ENCODE peak calls at places on chromosomes 13 and 19, in ten cellular contexts. A is fibroblast of lung, W is body of pancreas, M is endothelial cell, J is type B pancreatic cell, H is Peyer's patch, L is brain microvascular endothelial cell, S is psoas muscle, B is left ventricle myocardium inferior, T is K562. N is an unnamed sample.

GRCh38 chr13:64709079-64709478 is 2521.1 kb downstream of the PCDH9 start:
- DNase-seq in A (no peak), W (no peak), M (no peak), J (no peak), H (no peak), L (no peak), S (no peak), B (no peak), T (no peak), N (no peak)

GRCh38 chr13:34174671-34175145 is 356.8 kb downstream of the RFC3 start:
- DNase-seq in A (peak), W (no peak), M (no peak), J (no peak), H (no peak), L (no peak), S (no peak), B (no peak), T (no peak), N (no peak)

GRCh38 chr19:18514800-18515682 is 6.8 kb downstream of the ELL start:
- DNase-seq in A (peak), W (peak), M (no peak), J (no peak), H (peak), L (peak), S (no peak), B (peak), T (peak), N (peak)

GRCh38 chr13:64847767-64848166 is 2382.4 kb downstream of the PCDH9 start:
- DNase-seq in A (no peak), W (no peak), M (no peak), J (no peak), H (no peak), L (no peak), S (no peak), B (no peak), T (no peak), N (no peak)

GRCh38 chr13:18978447-18978846 is 203.2 kb downstream of the TUBA3C start:
- DNase-seq in A (no peak), W (peak), M (no peak), J (no peak), H (no peak), L (no peak), S (no peak), B (no peak), T (no peak), N (no peak)

GRCh38 chr13:78309497-78310180 is 293.7 kb downstream of the POU4F1 start:
- DNase-seq in A (no peak), W (no peak), M (no peak), J (no peak), H (no peak), L (no peak), S (no peak), B (no peak), T (no peak), N (no peak)

GRCh38 chr19:2536461-2536860 is 60.5 kb downstream of the GADD45B start:
- DNase-seq in A (no peak), W (peak), M (no peak), J (no peak), H (no peak), L (no peak), S (peak), B (no peak), T (no peak), N (no peak)

GRCh38 chr19:2282062-2282861 is at the start of gene PEAK3:
- DNase-seq in A (peak), W (peak), M (peak), J (no peak), H (peak), L (no peak), S (peak), B (peak), T (peak), N (peak)

GRCh38 chr19:6610934-6611370 is 20.0 kb upstream of the CD70 start:
- DNase-seq in A (peak), W (no peak), M (no peak), J (no peak), H (no peak), L (peak), S (no peak), B (no peak), T (no peak), N (no peak)

GRCh38 chr19:41696402-41697197 is 8.5 kb upstream of the CEACAM7 start:
- DNase-seq in A (no peak), W (no peak), M (peak), J (peak), H (peak), L (no peak), S (no peak), B (no peak), T (peak), N (no peak)

GRCh38 chr13:24208314-24208713 is 47.8 kb downstream of the SPATA13 start:
- DNase-seq in A (peak), W (no peak), M (no peak), J (no peak), H (no peak), L (peak), S (no peak), B (no peak), T (no peak), N (peak)

GRCh38 chr19:55549500-55550320 is 4.4 kb upstream of the SBK3 start:
- DNase-seq in A (peak), W (no peak), M (peak), J (no peak), H (no peak), L (peak), S (peak), B (no peak), T (no peak), N (peak)

GRCh38 chr13:101977475-101977874 is 424.4 kb downstream of the FGF14 start:
- DNase-seq in A (no peak), W (peak), M (no peak), J (no peak), H (no peak), L (no peak), S (no peak), B (no peak), T (no peak), N (no peak)

GRCh38 chr19:19774354-19775033 is 41.6 kb upstream of the ZNF14 start:
- DNase-seq in A (no peak), W (no peak), M (no peak), J (peak), H (no peak), L (no peak), S (no peak), B (no peak), T (no peak), N (no peak)

GRCh38 chr13:76619631-76620030 is 266.6 kb downstream of the KCTD12 start:
- DNase-seq in A (no peak), W (no peak), M (no peak), J (no peak), H (no peak), L (no peak), S (no peak), B (no peak), T (no peak), N (no peak)

GRCh38 chr19:33772102-33772857 is 24.4 kb upstream of the KCTD15 start:
- DNase-seq in A (no peak), W (no peak), M (no peak), J (peak), H (no peak), L (no peak), S (no peak), B (no peak), T (no peak), N (no peak)

GRCh38 chr13:36067619-36068456 is 63.3 kb downstream of the DCLK1 start:
- DNase-seq in A (no peak), W (no peak), M (no peak), J (no peak), H (no peak), L (no peak), S (no peak), B (no peak), T (no peak), N (no peak)

GRCh38 chr13:59144700-59145099 is 1019.0 kb downstream of the DIAPH3 start:
- DNase-seq in A (peak), W (peak), M (no peak), J (no peak), H (no peak), L (no peak), S (no peak), B (no peak), T (no peak), N (no peak)

GRCh38 chr13:113746671-113747070 is 12.4 kb upstream of the TMEM255B start:
- DNase-seq in A (no peak), W (no peak), M (no peak), J (no peak), H (no peak), L (no peak), S (no peak), B (no peak), T (no peak), N (no peak)

GRCh38 chr19:42251572-42251990 is 3.3 kb downstream of the ERF start:
- DNase-seq in A (no peak), W (peak), M (no peak), J (no peak), H (no peak), L (no peak), S (no peak), B (no peak), T (no peak), N (no peak)

DNA sequence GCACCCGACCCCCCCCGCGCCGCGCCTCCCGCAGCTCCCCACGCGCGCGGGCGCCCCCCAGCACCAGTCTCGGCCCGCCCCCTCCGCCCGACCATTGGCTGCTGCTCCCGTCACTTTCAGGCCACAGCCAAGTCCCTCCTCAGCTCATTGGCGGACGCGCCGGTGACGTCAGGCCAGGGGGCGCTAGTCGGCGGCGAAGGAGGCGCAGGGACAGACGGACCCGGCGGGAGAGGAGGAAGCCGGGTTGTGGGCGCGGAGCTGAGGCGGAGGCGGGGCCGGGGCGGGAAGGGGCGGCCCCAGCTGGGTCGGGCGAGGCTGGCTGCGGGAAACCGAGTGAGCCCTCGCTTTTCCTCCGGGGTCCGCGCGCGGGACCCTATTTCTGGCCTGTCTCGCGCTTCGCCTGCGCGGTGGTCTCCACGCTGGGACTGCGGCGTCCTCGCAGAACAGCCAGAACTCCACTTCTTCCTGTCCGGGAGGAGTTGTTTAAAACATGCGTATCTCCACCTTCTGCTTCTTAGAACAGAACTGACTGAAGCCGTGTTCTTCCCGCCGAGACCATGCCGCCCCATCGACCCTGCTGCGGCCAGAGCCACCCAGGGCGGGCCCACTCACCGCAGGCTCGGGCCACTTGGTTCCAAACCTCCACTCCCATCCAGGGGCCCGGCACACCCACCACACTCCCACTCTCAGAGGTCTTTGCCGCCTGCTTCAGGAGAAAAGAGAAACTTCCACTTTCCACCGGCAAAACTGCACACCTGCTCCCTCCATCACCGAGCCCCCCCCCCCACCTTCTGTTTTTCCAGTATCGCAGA is 459 bp upstream of the TMTC4 start:
- DNase-seq in A (peak), W (peak), M (peak), J (peak), H (peak), L (peak), S (peak), B (peak), T (peak), N (peak)
- TF ChIP-seq CTCF in A (peak), W (peak), M (no peak), J (peak), H (peak), L (peak), S (peak), B (peak), T (peak), N (no peak)

DNA sequence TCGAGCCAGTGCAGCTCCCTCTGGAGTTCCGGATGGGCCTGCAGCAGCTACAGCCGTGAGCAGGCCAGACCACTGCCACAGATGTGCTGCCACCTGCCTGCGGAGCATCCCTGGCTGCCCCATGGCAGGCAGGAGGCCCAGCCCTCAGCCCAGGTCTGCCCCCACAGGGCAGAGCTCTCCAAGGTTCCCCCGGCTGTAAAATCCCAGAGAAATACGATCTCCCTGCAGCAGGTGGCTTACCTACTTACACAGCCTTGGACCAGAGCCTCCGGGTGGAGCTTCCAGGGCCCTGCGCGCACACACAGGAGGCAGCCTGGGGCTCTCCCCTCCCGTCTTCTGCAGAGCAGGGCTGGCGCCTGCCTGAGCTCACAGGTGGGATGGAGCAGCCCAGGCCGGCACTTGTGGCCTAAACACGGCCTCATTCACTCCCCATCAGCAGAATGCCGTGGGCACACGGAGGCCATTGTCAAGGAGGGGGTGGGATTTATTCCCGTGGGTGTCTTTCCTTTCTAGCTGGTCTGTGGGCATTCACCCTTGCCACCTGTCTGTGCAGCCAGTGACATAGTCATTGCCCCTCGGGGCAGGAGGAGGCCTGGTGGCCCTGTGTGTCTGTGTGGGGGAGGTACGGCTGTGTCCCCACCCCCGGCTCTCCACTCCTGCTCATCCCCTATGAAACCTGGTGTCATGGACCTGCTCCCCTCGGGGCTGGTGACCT is 118.0 kb downstream of the KDM4B start:
- DNase-seq in A (no peak), W (no peak), M (no peak), J (no peak), H (no peak), L (no peak), S (peak), B (no peak), T (no peak), N (no peak)
- TF ChIP-seq CTCF in A (no peak), W (no peak), M (no peak), J (no peak), H (no peak), L (no peak), S (peak), B (no peak), T (no peak), N (no peak)

DNA sequence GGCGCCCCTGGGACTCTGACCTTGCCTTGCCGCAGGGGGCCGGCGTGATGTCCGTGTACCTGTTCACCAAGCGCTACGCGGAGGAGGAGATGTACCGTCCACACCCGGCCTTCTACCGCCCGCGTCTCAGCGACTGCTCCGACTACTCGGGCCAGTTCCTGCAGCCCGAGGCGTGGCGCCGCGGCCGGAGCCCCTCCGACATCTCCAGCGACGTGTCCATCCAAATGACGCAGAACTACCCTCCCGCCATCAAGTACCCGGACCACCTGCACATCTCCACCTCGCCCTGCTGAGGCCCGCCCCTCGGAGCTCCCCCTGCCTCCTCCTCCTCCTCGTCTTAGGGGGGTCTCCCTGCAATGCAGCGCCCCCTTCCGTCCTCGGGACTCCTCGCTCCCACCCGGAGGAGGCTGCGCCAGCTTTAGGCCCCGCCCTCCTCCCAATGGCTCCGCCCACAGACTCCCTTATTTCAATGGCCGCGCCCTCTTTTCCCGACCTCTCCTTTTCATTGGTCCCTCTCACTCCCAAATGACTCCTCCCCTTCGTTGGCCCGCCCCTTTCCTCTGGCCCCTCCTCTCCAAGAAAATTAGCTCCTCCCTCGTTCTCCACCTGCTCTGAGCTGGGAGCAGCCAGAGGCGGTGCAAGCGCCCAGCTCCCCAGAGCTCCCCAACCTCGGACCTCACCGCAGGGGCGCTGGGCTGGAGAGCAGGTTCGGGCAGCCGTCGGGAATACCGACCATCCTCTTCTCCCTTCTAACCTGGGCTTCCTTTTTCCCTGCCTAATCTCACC is 20.5 kb upstream of the CACNG8 start:
- DNase-seq in A (no peak), W (no peak), M (peak), J (no peak), H (no peak), L (peak), S (no peak), B (no peak), T (peak), N (no peak)
- TF ChIP-seq CTCF in A (no peak), W (no peak), M (peak), J (peak), H (no peak), L (peak), S (no peak), B (no peak), T (peak), N (no peak)

DNA sequence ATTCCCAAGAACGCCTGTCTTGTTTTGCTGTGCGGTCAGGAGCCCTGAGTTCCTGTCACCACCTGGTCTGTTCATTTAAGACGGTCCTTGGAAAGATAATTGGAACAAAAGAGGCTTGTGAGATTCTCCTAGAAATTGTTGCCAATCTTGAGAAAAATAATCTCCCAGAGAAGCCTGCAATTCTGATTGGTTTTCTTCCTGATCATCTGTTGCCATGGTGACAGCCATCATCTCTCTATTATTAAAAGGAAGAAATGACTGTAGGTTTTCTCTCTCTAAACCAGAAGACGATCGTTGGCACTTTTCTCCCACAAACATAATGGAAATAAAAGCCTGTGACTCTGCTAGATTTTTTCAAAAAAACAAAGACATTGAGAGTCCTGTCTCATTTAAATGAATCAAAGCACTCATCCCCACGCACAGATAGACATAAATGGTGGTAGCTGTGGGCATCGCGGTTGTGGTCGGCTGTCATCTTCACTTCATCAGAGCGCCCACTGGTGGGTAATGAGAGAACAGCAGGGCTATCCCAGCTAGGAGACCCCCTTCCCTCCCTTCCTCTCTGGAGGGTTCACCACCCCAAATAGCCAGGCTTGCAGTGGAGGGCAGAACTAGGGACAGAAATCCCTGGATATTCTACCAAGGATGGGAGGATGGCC is 21.7 kb upstream of the CALM3 start:
- DNase-seq in A (no peak), W (no peak), M (peak), J (no peak), H (no peak), L (no peak), S (no peak), B (no peak), T (no peak), N (no peak)
- TF ChIP-seq CTCF in A (peak), W (no peak), M (peak), J (peak), H (no peak), L (no peak), S (peak), B (peak), T (no peak), N (no peak)

GRCh38 chr19:13033244-13033643 is 38.0 kb downstream of the NFIX start:
- DNase-seq in A (no peak), W (no peak), M (no peak), J (no peak), H (no peak), L (no peak), S (no peak), B (no peak), T (no peak), N (no peak)
- TF ChIP-seq CTCF in A (peak), W (no peak), M (no peak), J (no peak), H (no peak), L (peak), S (no peak), B (peak), T (peak), N (no peak)

GRCh38 chr19:347946-348861 is 3.6 kb upstream of the MIER2 start:
- DNase-seq in A (no peak), W (no peak), M (no peak), J (no peak), H (no peak), L (no peak), S (no peak), B (no peak), T (peak), N (no peak)
- TF ChIP-seq CTCF in A (no peak), W (no peak), M (no peak), J (peak), H (no peak), L (no peak), S (no peak), B (no peak), T (peak), N (no peak)

GRCh38 chr19:11227201-11227886 is 12.1 kb upstream of the ANGPTL8 start:
- DNase-seq in A (no peak), W (no peak), M (no peak), J (no peak), H (no peak), L (no peak), S (no peak), B (no peak), T (peak), N (no peak)
- TF ChIP-seq CTCF in A (no peak), W (no peak), M (no peak), J (no peak), H (peak), L (peak), S (no peak), B (no peak), T (peak), N (no peak)

GRCh38 chr19:43505186-43505456 is 575 bp upstream of the PHLDB3 start:
- DNase-seq in A (no peak), W (no peak), M (no peak), J (no peak), H (no peak), L (no peak), S (no peak), B (no peak), T (no peak), N (no peak)

GRCh38 chr19:43502419-43502976 is 2.0 kb downstream of the PHLDB3 start:
- DNase-seq in A (no peak), W (no peak), M (no peak), J (no peak), H (no peak), L (no peak), S (no peak), B (no peak), T (no peak), N (no peak)

GRCh38 chr19:43504426-43505185 is at the start of gene PHLDB3:
- DNase-seq in A (no peak), W (peak), M (no peak), J (peak), H (peak), L (no peak), S (peak), B (no peak), T (peak), N (peak)

GRCh38 chr19:43501661-43502418 is 2.7 kb downstream of the PHLDB3 start:
- DNase-seq in A (no peak), W (no peak), M (peak), J (no peak), H (no peak), L (no peak), S (no peak), B (no peak), T (no peak), N (no peak)

GRCh38 chr19:43503501-43504425 is 783 bp downstream of the PHLDB3 start:
- DNase-seq in A (peak), W (peak), M (peak), J (peak), H (peak), L (peak), S (peak), B (peak), T (peak), N (peak)
- TF ChIP-seq CTCF in A (no peak), W (peak), M (peak), J (no peak), H (peak), L (no peak), S (no peak), B (no peak), T (peak), N (no peak)

GRCh38 chr19:54030895-54031586 is 32.7 kb downstream of the VSTM1 start:
- DNase-seq in A (peak), W (no peak), M (peak), J (no peak), H (no peak), L (no peak), S (no peak), B (no peak), T (peak), N (no peak)
- TF ChIP-seq CTCF in A (peak), W (no peak), M (peak), J (peak), H (no peak), L (peak), S (no peak), B (peak), T (peak), N (no peak)

GRCh38 chr19:38932425-38933179 is 1.9 kb downstream of the MRPS12 start:
- DNase-seq in A (peak), W (peak), M (no peak), J (no peak), H (peak), L (peak), S (peak), B (no peak), T (peak), N (peak)
- TF ChIP-seq CTCF in A (peak), W (peak), M (no peak), J (peak), H (peak), L (peak), S (peak), B (peak), T (peak), N (no peak)